ENCODE peak calls at places on chromosomes 1 and 21, in four cellular contexts. N, J, R and T are unnamed samples.

GRCh38 chr1:28526886-28527285 is 21.0 kb downstream of the RCC1 start:
- DNase-seq in N (no peak), J (no peak), R (no peak), T (no peak)

GRCh38 chr1:182147136-182147815 is 85.8 kb upstream of the ZNF648 start:
- DNase-seq in J (no peak), R (no peak), N (peak; percentile 67), T (peak; percentile 24)

GRCh38 chr1:32200226-32201010 is at the start of gene CCDC28B:
- DNase-seq in J (peak; percentile 32), N (peak; percentile 88), R (peak; percentile 66), T (peak; percentile 66)

GRCh38 chr1:9078035-9078948 is 8.9 kb upstream of the SLC2A5 start:
- DNase-seq in J (no peak), R (no peak), N (peak; percentile 78), T (no peak)

GRCh38 chr21:45556645-45557601 is 14.7 kb upstream of the SLC19A1 start:
- DNase-seq in N (peak; percentile 47), J (no peak), R (no peak), T (no peak)

GRCh38 chr1:187516874-187517273 is 688.1 kb downstream of the PLA2G4A start:
- DNase-seq in J (no peak), N (no peak), R (no peak), T (peak; percentile 43)

GRCh38 chr1:27133990-27134389 is 20.9 kb downstream of the SLC9A1 start:
- DNase-seq in R (no peak), J (no peak), N (no peak), T (no peak)

GRCh38 chr1:172671591-172671990 is 12.7 kb downstream of the FASLG start:
- DNase-seq in J (no peak), N (no peak), R (no peak), T (no peak)

GRCh38 chr1:54944610-54945392 is 35.6 kb upstream of the TMEM61 start:
- DNase-seq in J (peak; percentile 39), N (peak; percentile 86), R (peak; percentile 79), T (peak; percentile 83)

GRCh38 chr1:59580257-59580656 is 234.5 kb upstream of the HOOK1 start:
- DNase-seq in J (no peak), R (no peak), N (no peak), T (no peak)

DNA sequence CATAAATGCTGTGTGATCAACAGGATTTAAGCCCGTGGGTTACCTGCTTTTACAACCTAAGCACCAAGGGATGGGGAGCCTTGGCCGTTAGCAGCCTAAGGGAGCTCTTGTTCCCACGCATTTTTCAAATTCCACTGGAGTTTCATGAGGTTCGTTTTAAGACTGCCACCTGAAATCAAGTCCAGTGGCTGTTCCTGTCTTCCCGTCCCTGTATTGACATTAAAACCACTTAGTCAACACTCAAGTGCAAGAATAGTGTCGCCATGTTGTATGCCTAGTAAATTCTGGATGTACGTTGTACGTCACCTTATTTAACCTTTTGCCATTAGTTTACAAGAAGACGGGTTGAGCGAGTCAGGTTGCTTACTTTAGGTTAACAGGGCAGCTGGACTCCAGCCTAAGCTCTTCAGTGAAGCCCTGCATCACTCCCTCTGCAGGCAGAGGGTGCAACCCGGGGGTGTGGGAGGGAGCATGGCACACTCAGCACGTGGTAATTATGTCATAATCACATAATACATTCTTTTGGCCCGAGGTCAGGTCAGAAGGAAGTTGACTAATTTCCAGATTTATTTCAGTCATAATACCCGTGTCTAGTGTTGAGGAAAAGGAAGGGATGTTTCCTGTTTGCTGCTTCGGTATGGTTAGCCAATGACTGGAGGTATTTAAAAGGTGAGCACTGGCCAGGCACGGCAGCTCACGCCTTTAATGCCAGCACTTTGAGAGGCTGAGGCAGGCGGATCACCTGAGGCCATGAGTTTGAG is 42.5 kb downstream of the CNST start:
- DNase-seq in N (peak; percentile 95), R (peak; percentile 99), J (no peak), T (peak; percentile 99)
- TF ChIP-seq CTCF in N (peak; percentile 32), R (no peak), J (no peak), T (no peak)

GRCh38 chr1:203038217-203038741 is 12.0 kb downstream of the PPFIA4 start:
- DNase-seq in R (no peak), N (peak; percentile 40), J (no peak), T (peak; percentile 81)
- TF ChIP-seq CTCF in R (no peak), N (no peak), J (no peak), T (peak; percentile 41)

GRCh38 chr1:228747536-228747935 is 12.3 kb downstream of the RHOU start:
- DNase-seq in J (no peak), N (no peak), R (no peak), T (no peak)
- TF ChIP-seq CTCF in J (no peak), N (no peak), R (no peak), T (no peak)

GRCh38 chr1:53078333-53079101 is 16.5 kb downstream of the PODN start:
- DNase-seq in R (no peak), N (no peak), J (no peak), T (no peak)
- TF ChIP-seq CTCF in R (no peak), N (no peak), J (no peak), T (no peak)

DNA sequence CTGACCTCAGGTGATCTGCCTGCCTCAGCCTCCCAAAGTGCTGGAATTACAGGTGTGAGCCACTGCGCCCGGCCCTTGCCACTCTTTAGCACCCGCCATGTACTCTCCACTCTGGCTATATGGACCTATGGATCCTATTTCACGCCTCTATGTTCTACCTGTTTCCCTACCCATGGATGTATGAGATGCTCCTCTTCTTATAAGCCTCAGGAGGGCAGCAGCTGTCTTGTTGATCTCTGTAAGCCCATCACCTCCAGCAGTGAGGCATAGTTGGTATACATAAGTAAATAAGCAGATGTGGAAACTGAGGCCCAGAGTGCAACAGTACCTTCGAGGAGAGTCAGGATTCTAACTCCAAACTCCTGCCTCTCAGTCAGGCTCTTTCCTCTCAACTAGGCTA is 24.7 kb upstream of the ARTN start:
- DNase-seq in R (no peak), N (no peak), J (no peak), T (peak; percentile 16)
- TF ChIP-seq CTCF in R (no peak), N (no peak), J (no peak), T (no peak)

GRCh38 chr1:117673405-117673804 is 67.6 kb downstream of the TENT5C start:
- DNase-seq in N (peak; percentile 82), R (no peak), J (no peak), T (peak; percentile 59)

GRCh38 chr1:117672756-117673155 is 66.9 kb downstream of the TENT5C start:
- DNase-seq in J (no peak), N (no peak), R (no peak), T (no peak)

GRCh38 chr1:117676615-117677130 is 70.8 kb downstream of the TENT5C start:
- DNase-seq in R (no peak), N (no peak), J (no peak), T (no peak)

GRCh38 chr1:117675907-117676430 is 70.1 kb downstream of the TENT5C start:
- DNase-seq in J (no peak), R (no peak), N (no peak), T (no peak)

GRCh38 chr1:117674521-117675400 is 68.9 kb downstream of the TENT5C start:
- DNase-seq in J (peak; percentile 43), N (peak; percentile 64), R (no peak), T (peak; percentile 45)
- TF ChIP-seq CTCF in J (peak; percentile 58), N (peak; percentile 54), R (no peak), T (no peak)

GRCh38 chr1:2525524-2525895 is 886 bp downstream of the PANK4 start:
- DNase-seq in N (no peak), R (no peak), J (no peak), T (no peak)

GRCh38 chr1:2522230-2522629 is 4.2 kb downstream of the PANK4 start:
- DNase-seq in R (no peak), N (no peak), J (no peak), T (no peak)

GRCh38 chr1:2523891-2524609 is 2.3 kb downstream of the PANK4 start:
- DNase-seq in R (no peak), N (no peak), J (peak; percentile 37), T (no peak)

GRCh38 chr1:2520806-2521205 is 5.6 kb downstream of the PANK4 start:
- DNase-seq in J (no peak), N (no peak), R (no peak), T (no peak)

GRCh38 chr1:2523191-2523890 is 3.1 kb downstream of the PANK4 start:
- DNase-seq in J (no peak), N (no peak), R (no peak), T (no peak)
- TF ChIP-seq CTCF in J (peak; percentile 32), N (no peak), R (no peak), T (no peak)